ENCODE peak calls at places on chromosomes 16 and 17, in seven cellular contexts. L is OCI-LY7; F is RWPE1; D is CD4-positive, alpha-beta T cell; A is heart right ventricle; Y is neuronal stem cell; G is CD4-positive, alpha-beta memory T cell. H is an unnamed sample.

GRCh38 chr17:3636908-3637373 is 381 bp downstream of the CTNS start:
- DNase-seq in L (no peak), F (no peak), D (no peak), A (no peak), Y (no peak), G (no peak), H (no peak)

GRCh38 chr17:60392845-60393702 is 1.1 kb upstream of the USP32 start:
- DNase-seq in L (peak), F (peak), D (no peak), A (peak), Y (no peak), G (peak), H (no peak)

GRCh38 chr16:81636298-81636960 is 142.7 kb upstream of the PLCG2 start:
- DNase-seq in L (no peak), F (no peak), D (no peak), A (no peak), Y (no peak), G (no peak), H (no peak)

GRCh38 chr16:85616608-85617311 is 3.6 kb downstream of the GSE1 start:
- DNase-seq in L (peak), F (no peak), D (no peak), A (peak), Y (no peak), G (no peak), H (no peak)

GRCh38 chr16:47858333-47859067 is 297.3 kb downstream of the ABCC12 start:
- DNase-seq in L (no peak), F (no peak), D (no peak), A (no peak), Y (no peak), G (no peak), H (no peak)

GRCh38 chr17:55763856-55764255 is 13.0 kb downstream of the PCTP start:
- DNase-seq in L (no peak), F (no peak), D (no peak), A (no peak), Y (no peak), G (no peak), H (no peak)

GRCh38 chr16:30351586-30352419 is 3.3 kb downstream of the CD2BP2 start:
- DNase-seq in L (peak), F (no peak), D (no peak), A (peak), Y (no peak), G (no peak), H (peak)

GRCh38 chr17:20908373-20909273 is 134.2 kb downstream of the USP22 start:
- DNase-seq in L (peak), F (peak), D (peak), A (peak), Y (peak), G (peak), H (peak)

GRCh38 chr17:7851438-7852261 is 3.2 kb upstream of the TMEM88 start:
- DNase-seq in L (peak), F (peak), D (peak), A (peak), Y (peak), G (peak), H (peak)

GRCh38 chr17:29135464-29135863 is 44.7 kb downstream of the MYO18A start:
- DNase-seq in L (no peak), F (no peak), D (no peak), A (no peak), Y (no peak), G (no peak), H (no peak)

GRCh38 chr17:29129731-29130130 is 50.5 kb downstream of the MYO18A start:
- DNase-seq in L (no peak), F (no peak), D (no peak), A (no peak), Y (no peak), G (no peak), H (no peak)

GRCh38 chr17:29133146-29133713 is 47.0 kb downstream of the MYO18A start:
- DNase-seq in L (no peak), F (no peak), D (no peak), A (peak), Y (no peak), G (no peak), H (no peak)

GRCh38 chr17:29127840-29128239 is 52.4 kb downstream of the MYO18A start:
- DNase-seq in L (no peak), F (no peak), D (no peak), A (no peak), Y (no peak), G (no peak), H (no peak)

GRCh38 chr17:29131814-29132682 is 48.1 kb downstream of the MYO18A start:
- DNase-seq in L (no peak), F (no peak), D (no peak), A (no peak), Y (no peak), G (no peak), H (peak)
- H3K27ac ChIP-seq in L (no peak), F (peak), D (no peak), A (peak), Y (no peak), G (no peak), H (peak)

DNA sequence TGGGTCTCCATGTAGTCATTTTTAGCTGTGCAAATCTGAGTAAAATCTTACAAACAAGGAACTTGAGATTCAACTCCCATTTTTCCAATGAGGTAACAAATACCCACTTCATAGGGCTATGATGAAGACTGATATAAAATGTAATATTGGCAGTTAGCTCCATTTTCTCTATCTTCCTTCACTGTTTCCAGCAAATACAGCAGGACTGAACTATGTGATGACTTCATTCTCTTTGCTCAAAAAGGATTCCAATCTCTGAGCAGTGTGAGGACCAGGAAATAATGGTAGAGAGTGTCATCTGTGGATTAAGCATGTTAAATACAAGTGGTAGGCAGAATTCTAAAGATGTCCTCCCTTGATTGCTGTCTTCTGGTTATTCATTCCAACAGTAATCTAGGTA is 18.3 kb downstream of the RND2 start:
- DNase-seq in L (no peak), F (no peak), D (no peak), A (no peak), Y (no peak), G (no peak), H (no peak)
- H3K27ac ChIP-seq in L (no peak), F (no peak), D (no peak), A (no peak), Y (no peak), G (no peak), H (no peak)

GRCh38 chr16:65745-66144 is 6.7 kb downstream of the RHBDF1 start:
- DNase-seq in L (peak), F (peak), D (peak), A (peak), Y (peak), G (peak), H (peak)

GRCh38 chr16:66309-67182 is 5.9 kb downstream of the RHBDF1 start:
- DNase-seq in L (no peak), F (no peak), D (no peak), A (no peak), Y (no peak), G (no peak), H (no peak)

GRCh38 chr16:67884-68789 is 4.3 kb downstream of the RHBDF1 start:
- DNase-seq in L (no peak), F (no peak), D (no peak), A (no peak), Y (no peak), G (no peak), H (no peak)

GRCh38 chr16:69181-69580 is 3.2 kb downstream of the RHBDF1 start:
- DNase-seq in L (no peak), F (no peak), D (no peak), A (no peak), Y (no peak), G (no peak), H (no peak)

GRCh38 chr16:67183-67791 is 5.1 kb downstream of the RHBDF1 start:
- DNase-seq in L (no peak), F (no peak), D (no peak), A (no peak), Y (no peak), G (no peak), H (no peak)
- H3K27ac ChIP-seq in L (no peak), F (peak), D (no peak), A (no peak), Y (no peak), G (no peak), H (peak)

DNA sequence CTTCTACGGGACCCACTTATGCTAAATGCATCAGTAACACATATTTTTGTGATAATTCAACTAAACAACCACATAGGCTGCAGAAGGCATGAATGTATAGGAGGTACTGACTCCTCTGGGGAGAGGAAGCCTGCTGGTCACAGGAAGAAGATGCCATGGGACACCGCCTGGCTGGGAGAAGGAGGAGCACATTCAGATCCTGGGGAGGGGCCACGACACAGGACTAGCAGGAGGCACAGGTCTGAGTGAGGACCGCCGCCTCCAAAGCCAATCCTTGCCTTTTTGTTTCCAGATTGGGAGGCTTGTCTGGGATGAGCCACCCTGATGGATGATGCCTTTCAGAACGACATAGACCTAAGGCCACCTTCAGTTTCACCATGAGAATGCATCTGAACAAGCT is 34.6 kb downstream of the MBTPS1 start:
- DNase-seq in L (no peak), F (no peak), D (no peak), A (no peak), Y (no peak), G (no peak), H (no peak)
- H3K27ac ChIP-seq in L (no peak), F (no peak), D (no peak), A (no peak), Y (no peak), G (no peak), H (peak)

GRCh38 chr17:72422204-72422504 is 301.3 kb downstream of the SOX9 start:
- DNase-seq in L (no peak), F (no peak), D (no peak), A (no peak), Y (no peak), G (no peak), H (no peak)
- H3K27ac ChIP-seq in L (no peak), F (peak), D (no peak), A (no peak), Y (no peak), G (no peak), H (no peak)

GRCh38 chr17:44794699-44795413 is 35.2 kb downstream of the GJC1 start:
- DNase-seq in L (no peak), F (peak), D (no peak), A (peak), Y (no peak), G (no peak), H (no peak)
- H3K27ac ChIP-seq in L (no peak), F (peak), D (no peak), A (peak), Y (peak), G (no peak), H (no peak)

DNA sequence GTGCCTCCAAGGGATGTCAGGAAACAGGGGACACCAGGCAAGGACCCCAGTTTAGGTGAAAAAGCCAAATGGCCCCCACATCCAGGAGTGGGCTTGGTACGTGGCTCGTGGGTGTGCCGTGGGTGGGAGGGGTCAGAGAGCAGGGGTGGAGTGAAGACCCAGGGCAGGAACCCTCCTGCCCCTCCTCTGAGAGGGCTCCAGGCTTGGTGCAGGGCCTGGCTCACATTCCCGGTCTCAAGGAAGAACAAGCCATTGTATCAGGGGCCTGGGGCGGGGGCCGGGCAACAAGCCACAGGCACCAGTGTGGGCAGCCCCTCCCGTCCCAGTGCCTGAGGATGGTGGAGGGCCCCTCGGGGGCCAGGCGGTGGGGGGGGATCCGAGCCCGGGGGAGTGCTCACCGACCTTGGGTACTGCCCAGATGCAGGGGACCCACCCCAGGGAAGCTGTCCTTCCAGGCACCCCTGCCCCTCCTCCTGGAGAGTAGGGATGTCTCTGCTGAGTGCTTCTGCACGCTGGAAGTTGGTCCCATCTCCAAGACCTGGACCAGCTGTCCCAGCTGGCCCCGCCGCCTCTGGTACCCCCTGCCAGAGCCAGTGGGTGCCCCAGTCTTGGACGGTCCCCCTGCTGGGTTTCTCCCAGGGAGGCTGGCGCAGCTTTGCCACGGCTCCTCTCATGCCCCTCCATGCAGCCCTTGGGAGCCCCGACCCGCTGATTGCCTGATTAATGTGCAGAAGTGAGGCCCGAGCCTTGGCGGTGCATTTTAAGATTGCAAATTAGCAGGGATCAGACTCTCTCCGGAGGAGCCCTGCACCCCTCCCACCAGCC is 83.7 kb downstream of the RTN4RL1 start:
- DNase-seq in L (no peak), F (no peak), D (no peak), A (no peak), Y (no peak), G (no peak), H (no peak)
- H3K27ac ChIP-seq in L (no peak), F (no peak), D (no peak), A (no peak), Y (no peak), G (no peak), H (no peak)

H was measured in caudate nucleus.